ENCODE peak calls at places on chromosomes 13 and 19, in six cellular contexts. S, G, D, B, V and X are unnamed samples.
A peak's percentile ranks its signal among the peaks of the same experiment; 100 is the strongest.

GRCh38 chr13:96848275-96848674 is 146.0 kb downstream of the OXGR1 start:
- DNase-seq in V (no peak), S (no peak), G (no peak), B (no peak), D (no peak), X (no peak)

GRCh38 chr13:82330499-82330898 is 1551.8 kb downstream of the SLITRK1 start:
- DNase-seq in G (no peak), S (no peak), D (no peak), V (no peak), B (no peak), X (no peak)

GRCh38 chr13:91904597-91904996 is 506.2 kb downstream of the GPC5 start:
- DNase-seq in S (no peak), V (no peak), B (no peak), G (no peak), D (no peak), X (peak; percentile 57)

GRCh38 chr19:31073485-31074221 is 275.6 kb downstream of the TSHZ3 start:
- DNase-seq in S (no peak), B (no peak), D (no peak), G (no peak), V (no peak), X (no peak)

GRCh38 chr19:12664406-12665280 is 1.9 kb downstream of the MAN2B1 start:
- DNase-seq in V (no peak), S (no peak), B (no peak), D (peak; percentile 61), G (no peak), X (no peak)

GRCh38 chr19:29690842-29691241 is 24.2 kb downstream of the C19orf12 start:
- DNase-seq in D (no peak), V (peak; percentile 79), G (no peak), S (no peak), B (no peak), X (no peak)

GRCh38 chr13:56713656-56714055 is 427.1 kb upstream of the PRR20A start:
- DNase-seq in G (no peak), D (no peak), S (no peak), V (no peak), B (no peak), X (no peak)

GRCh38 chr13:41668130-41668757 is 210.9 kb downstream of the RGCC start:
- DNase-seq in B (peak; percentile 72), D (no peak), S (no peak), G (peak; percentile 92), V (peak; percentile 55), X (peak; percentile 70)

GRCh38 chr13:113951246-113951999 is 22.5 kb downstream of the C13orf46 start:
- DNase-seq in B (peak; percentile 83), V (peak; percentile 61), D (peak; percentile 90), S (peak; percentile 20), G (no peak), X (no peak)

GRCh38 chr13:93079294-93079693 is 147.3 kb upstream of the GPC6 start:
- DNase-seq in S (no peak), V (no peak), G (no peak), B (no peak), D (no peak), X (no peak)

GRCh38 chr13:111531505-111531904 is 211.1 kb downstream of the TEX29 start:
- DNase-seq in D (no peak), S (no peak), V (no peak), B (no peak), G (no peak), X (peak; percentile 6)

GRCh38 chr13:75705395-75705794 is 69.3 kb downstream of the LMO7 start:
- DNase-seq in S (no peak), V (peak; percentile 50), B (no peak), D (no peak), G (peak; percentile 49), X (peak; percentile 47)

GRCh38 chr19:58317481-58318072 is 9.2 kb upstream of the ZSCAN22 start:
- DNase-seq in D (no peak), G (no peak), B (no peak), V (no peak), S (no peak), X (no peak)

GRCh38 chr13:80871481-80871880 is 530.6 kb upstream of the SPRY2 start:
- DNase-seq in V (no peak), S (no peak), D (no peak), B (no peak), G (no peak), X (no peak)

GRCh38 chr13:39224841-39225240 is 186.6 kb downstream of the NHLRC3 start:
- DNase-seq in D (no peak), V (no peak), G (no peak), S (no peak), B (no peak), X (no peak)

GRCh38 chr13:44803390-44803789 is 185.9 kb downstream of the NUFIP1 start:
- DNase-seq in V (no peak), G (no peak), D (no peak), S (no peak), B (no peak), X (no peak)

GRCh38 chr13:98487016-98487415 is 89.9 kb downstream of the STK24 start:
- DNase-seq in S (no peak), D (peak; percentile 24), V (no peak), G (no peak), B (no peak), X (no peak)

GRCh38 chr13:50198508-50198907 is 183.3 kb downstream of the KCNRG start:
- DNase-seq in S (no peak), V (no peak), G (no peak), B (no peak), D (no peak), X (no peak)

GRCh38 chr13:96011291-96011875 is 41.8 kb downstream of the UGGT2 start:
- DNase-seq in B (no peak), V (no peak), S (no peak), G (no peak), D (no peak), X (no peak)

GRCh38 chr19:32498641-32499200 is 82.3 kb upstream of the PDCD5 start:
- DNase-seq in D (no peak), G (no peak), V (no peak), S (no peak), B (no peak), X (no peak)

GRCh38 chr19:38190793-38191192 is 33.2 kb downstream of the DPF1 start:
- DNase-seq in V (no peak), B (no peak), S (no peak), G (no peak), D (no peak), X (no peak)

GRCh38 chr13:26344980-26345379 is 91.1 kb downstream of the CDK8 start:
- DNase-seq in V (no peak), S (no peak), B (no peak), D (no peak), G (no peak), X (no peak)

GRCh38 chr13:21152251-21152899 is 24.0 kb downstream of the SKA3 start:
- DNase-seq in D (no peak), B (no peak), G (no peak), V (no peak), S (no peak), X (no peak)

GRCh38 chr13:80224468-80224867 is 116.5 kb downstream of the SPRY2 start:
- DNase-seq in B (no peak), V (no peak), G (no peak), D (no peak), S (no peak), X (no peak)

GRCh38 chr19:39845621-39846175 is 481 bp downstream of the FBL start:
- DNase-seq in D (no peak), S (no peak), G (no peak), V (peak; percentile 87), B (no peak), X (no peak)

GRCh38 chr13:59677966-59678814 is 485.5 kb downstream of the DIAPH3 start:
- DNase-seq in S (no peak), G (peak; percentile 38), D (no peak), V (peak; percentile 6), B (no peak), X (no peak)

GRCh38 chr13:72932250-72932649 is 126.6 kb upstream of the KLF5 start:
- DNase-seq in B (no peak), G (no peak), S (no peak), V (no peak), D (no peak), X (no peak)
- H3K4me3 ChIP-seq in B (no peak overlapping the region), G (no peak overlapping the region), S (no peak overlapping the region), V (no peak overlapping the region), D (no peak overlapping the region), X (no peak overlapping the region)

GRCh38 chr19:16594131-16594586 is 21.9 kb upstream of the SLC35E1 start:
- DNase-seq in V (no peak), S (no peak), G (no peak), D (no peak), B (no peak), X (no peak)
- TF ChIP-seq CTCF in V (no peak), S (no peak), G (no peak), D (peak; percentile 6), B (no peak), X (no peak)

GRCh38 chr13:77374339-77374738 is 47.4 kb upstream of the MYCBP2 start:
- DNase-seq in D (no peak), V (no peak), B (no peak), G (no peak), S (no peak), X (no peak)

GRCh38 chr13:77373541-77373940 is 46.6 kb upstream of the MYCBP2 start:
- DNase-seq in B (no peak), V (no peak), S (no peak), D (no peak), G (no peak), X (no peak)

GRCh38 chr13:77377016-77377415 is 50.1 kb upstream of the MYCBP2 start:
- DNase-seq in D (no peak), G (no peak), V (no peak), S (no peak), B (no peak), X (no peak)

GRCh38 chr13:77375554-77375953 is 48.7 kb upstream of the MYCBP2 start:
- DNase-seq in S (no peak), G (no peak), V (no peak), D (no peak), B (no peak), X (peak; percentile 51)

GRCh38 chr13:77374786-77375185 is 47.9 kb upstream of the MYCBP2 start:
- DNase-seq in G (no peak), B (no peak), S (no peak), D (no peak), V (no peak), X (peak; percentile 37)
- H3K4me3 ChIP-seq in G (no peak overlapping the region), B (no peak overlapping the region), S (no peak overlapping the region), D (no peak overlapping the region), V (no peak overlapping the region), X (no peak overlapping the region)

DNA sequence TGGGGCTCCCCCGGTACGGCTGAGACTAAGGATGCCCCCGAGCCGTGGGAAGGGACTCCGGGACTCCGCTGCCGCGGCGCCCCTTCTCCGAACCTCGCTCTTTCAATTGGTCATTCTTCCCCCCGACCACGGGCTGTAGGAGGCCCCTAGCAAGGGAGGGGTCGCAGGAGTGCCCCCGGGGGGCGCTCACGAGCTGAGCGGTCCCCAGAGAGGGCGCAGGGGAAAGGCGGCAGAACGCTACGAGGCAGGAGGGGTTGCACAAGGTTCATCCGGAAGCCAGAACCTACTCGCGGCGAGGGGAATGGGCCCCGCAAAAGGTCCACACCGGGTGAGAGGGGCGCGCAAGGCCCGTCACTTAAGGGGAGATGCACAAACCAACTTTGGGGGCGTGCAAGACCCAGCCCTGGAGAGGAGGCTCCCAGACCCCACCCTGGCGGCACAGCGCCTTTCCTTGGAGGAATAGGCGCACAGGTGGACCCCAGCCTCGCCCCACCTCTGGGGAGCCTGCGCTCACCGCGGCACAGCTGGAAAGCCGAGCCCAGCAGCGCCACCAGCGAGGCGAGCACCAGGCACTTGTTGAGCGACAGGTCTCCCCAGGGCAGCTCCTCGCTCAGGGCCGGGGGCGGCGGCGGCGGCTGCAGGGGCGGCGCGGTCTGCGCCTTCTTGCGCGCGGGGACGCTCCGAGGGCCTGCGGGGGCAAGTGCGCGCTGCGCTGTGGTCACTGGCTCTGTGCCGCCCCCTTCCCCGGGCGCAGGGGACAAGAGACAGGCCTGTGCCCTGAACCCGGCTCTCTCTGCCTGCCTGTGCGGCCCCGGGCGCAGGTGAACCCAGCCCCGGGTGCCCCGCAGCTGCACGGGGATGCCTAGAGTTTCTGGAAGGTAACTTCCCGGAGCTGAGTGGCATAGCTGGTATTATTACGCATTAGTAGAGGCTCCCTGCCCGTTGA is 2.8 kb downstream of the JSRP1 start:
- DNase-seq in S (no peak), D (no peak), B (no peak), V (no peak), G (no peak), X (no peak)
- TF ChIP-seq CTCF in S (no peak), D (no peak), B (no peak), V (no peak), G (no peak), X (no peak)